ENCODE peak calls at places on chromosome 18, in five cellular contexts. V, F, D, R and B are unnamed samples.

GRCh38 chr18:56747032-56747658 is 96.0 kb downstream of the WDR7 start:
- DNase-seq in F (no peak), R (no peak), D (no peak), V (no peak), B (no peak)

GRCh38 chr18:44096016-44096415 is 584.7 kb upstream of the SETBP1 start:
- DNase-seq in D (no peak), R (peak), F (no peak), V (no peak), B (no peak)

GRCh38 chr18:59833785-59834184 is 66.0 kb upstream of the PMAIP1 start:
- DNase-seq in R (no peak), F (no peak), D (no peak), V (no peak), B (no peak)

GRCh38 chr18:37476182-37476581 is 89.4 kb downstream of the CELF4 start:
- DNase-seq in D (peak), R (peak), F (no peak), V (no peak), B (no peak)

GRCh38 chr18:42392416-42392815 is 437.4 kb downstream of the PIK3C3 start:
- DNase-seq in V (no peak), D (no peak), R (no peak), F (no peak), B (no peak)

GRCh38 chr18:42706618-42707017 is 408.9 kb downstream of the RIT2 start:
- DNase-seq in V (no peak), R (no peak), F (no peak), D (peak), B (no peak)

GRCh38 chr18:68215931-68216330 is 499.0 kb downstream of the TMX3 start:
- DNase-seq in F (peak), V (peak), R (peak), D (no peak), B (no peak)

GRCh38 chr18:58005036-58005435 is 39.0 kb upstream of the NEDD4L start:
- DNase-seq in R (peak), F (peak), V (no peak), D (no peak), B (no peak)

DNA sequence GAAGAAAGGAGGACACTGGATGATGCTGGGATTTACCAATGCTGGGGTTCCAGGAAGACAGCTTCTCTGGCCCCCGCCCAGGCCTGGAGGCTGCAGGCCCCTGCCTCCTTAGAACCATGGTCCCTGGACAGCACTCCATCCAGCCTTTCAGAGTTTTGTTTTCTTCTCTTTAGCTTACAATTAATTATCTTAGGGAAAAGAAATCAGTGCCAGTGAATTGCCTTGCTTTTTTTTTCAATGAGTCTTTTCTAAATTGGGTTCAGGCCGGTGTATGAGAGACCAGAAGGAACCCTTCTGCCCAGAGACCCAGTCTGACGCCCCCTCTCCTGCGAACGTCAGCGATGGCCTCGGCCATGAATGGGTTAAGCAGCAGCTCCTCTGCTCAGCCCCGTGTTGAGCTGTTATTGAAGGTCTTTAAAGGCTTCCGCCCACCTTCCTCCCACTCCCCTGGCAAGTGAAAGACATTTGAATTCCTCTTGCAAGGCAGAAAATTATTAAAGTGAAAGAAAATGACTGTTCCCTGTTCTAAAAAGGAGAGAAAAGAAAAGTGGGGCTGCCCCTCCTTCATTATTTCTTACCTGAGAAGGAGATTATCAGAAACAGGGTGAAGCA is 65.7 kb upstream of the CHMP1B start:
- DNase-seq in V (no peak), D (no peak), F (no peak), R (no peak), B (no peak)
- H3K4me3 ChIP-seq in V (no peak), D (no peak), F (no peak), R (no peak), B (no peak)

GRCh38 chr18:27165412-27165811 is 19.7 kb downstream of the CHST9 start:
- DNase-seq in V (no peak), F (no peak), D (no peak), R (no peak), B (no peak)
- H3K4me3 ChIP-seq in V (no peak), F (no peak), D (no peak), R (no peak), B (no peak)

DNA sequence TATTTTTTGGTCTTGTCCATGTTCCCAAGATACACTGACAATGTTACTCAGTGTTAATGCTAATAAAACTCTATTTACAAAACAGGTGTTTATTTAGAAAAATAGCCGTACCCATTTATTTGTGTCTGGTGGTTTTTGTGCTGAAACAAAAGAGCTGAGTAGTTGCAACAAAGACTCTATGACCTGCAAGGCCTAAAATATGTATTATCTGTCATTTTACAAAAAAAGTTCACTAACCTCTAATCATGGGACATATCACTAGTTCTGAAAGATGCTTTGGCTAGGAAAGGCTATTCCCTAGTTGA is 59.2 kb upstream of the SLC25A52 start:
- DNase-seq in V (no peak), F (no peak), R (no peak), D (no peak), B (no peak)
- H3K4me3 ChIP-seq in V (no peak), F (no peak), R (no peak), D (no peak), B (no peak)

GRCh38 chr18:79680100-79680879 is 687 bp downstream of the CTDP1 start:
- DNase-seq in D (peak), F (peak), V (no peak), R (peak), B (no peak)

GRCh38 chr18:79677221-79677620 is 2.4 kb upstream of the CTDP1 start:
- DNase-seq in V (no peak), F (no peak), R (no peak), D (no peak), B (no peak)

GRCh38 chr18:79678665-79679551 is 695 bp upstream of the CTDP1 start:
- DNase-seq in V (peak), D (peak), R (peak), F (peak), B (peak)

GRCh38 chr18:79679552-79680099 is at the start of gene CTDP1:
- DNase-seq in F (peak), V (peak), D (peak), R (peak), B (peak)

DNA sequence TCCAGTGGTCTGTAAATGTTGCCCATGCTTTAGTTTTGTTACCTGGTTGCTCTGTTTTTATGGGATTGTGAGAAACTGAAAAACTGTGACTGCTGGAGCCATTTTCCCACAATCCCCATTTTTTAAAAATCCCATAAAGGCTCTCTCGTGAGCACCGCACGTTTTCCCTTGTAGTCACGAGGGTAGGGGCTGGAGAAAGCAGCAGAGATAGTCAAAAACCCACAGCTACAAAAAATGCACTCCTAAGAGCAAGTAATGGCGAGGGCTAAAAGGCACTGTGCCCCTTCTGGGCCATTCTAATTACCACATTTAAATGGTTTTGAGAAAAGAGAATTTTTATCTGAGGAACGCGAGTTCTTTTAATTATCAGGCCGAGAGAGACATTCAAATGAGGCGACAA is 1.8 kb upstream of the CTDP1 start:
- DNase-seq in F (no peak), D (no peak), V (no peak), R (no peak), B (no peak)
- H3K4me3 ChIP-seq in F (no peak), D (peak), V (peak), R (peak), B (no peak)

GRCh38 chr18:26073742-26074141 is 16.7 kb downstream of the SS18 start:
- DNase-seq in V (no peak), D (no peak), R (no peak), F (no peak), B (no peak)
- H3K4me3 ChIP-seq in V (no peak), D (no peak), R (no peak), F (no peak), B (no peak)

GRCh38 chr18:71040161-71040560 is 751.3 kb downstream of the SOCS6 start:
- DNase-seq in V (no peak), R (peak), D (no peak), F (peak), B (no peak)

GRCh38 chr18:71047882-71048281 is 759.0 kb downstream of the SOCS6 start:
- DNase-seq in D (no peak), R (no peak), F (no peak), V (no peak), B (no peak)

GRCh38 chr18:71045331-71046065 is 756.7 kb downstream of the SOCS6 start:
- DNase-seq in F (no peak), R (no peak), V (no peak), D (no peak), B (no peak)
- H3K4me3 ChIP-seq in F (no peak), R (no peak), V (no peak), D (no peak), B (no peak)